ENCODE peak calls at places on chromosomes 2 and 18, in six cellular contexts. J is spleen, K is PC-3, I is A549, Q is AG04450, U is AG09309. W is an unnamed sample.

GRCh38 chr2:182852787-182853186 is 13.7 kb downstream of the FRZB start:
- DNase-seq in J (no peak), K (no peak), I (no peak), Q (no peak), U (no peak), W (no peak)

GRCh38 chr2:133674433-133675331 is 106.4 kb upstream of the NCKAP5 start:
- DNase-seq in J (no peak), K (peak; percentile 68), I (peak; percentile 43), Q (peak; percentile 80), U (peak; percentile 73), W (peak; percentile 74)

GRCh38 chr2:234364718-234365117 is 132.2 kb downstream of the ARL4C start:
- DNase-seq in J (no peak), K (no peak), I (no peak), Q (no peak), U (no peak), W (peak; percentile 47)

GRCh38 chr2:176555781-176556180 is 286.5 kb downstream of the MTX2 start:
- DNase-seq in J (no peak), K (peak; percentile 48), I (no peak), Q (no peak), U (no peak), W (no peak)

GRCh38 chr2:141399270-141399669 is 731.5 kb downstream of the LRP1B start:
- DNase-seq in J (no peak), K (peak; percentile 57), I (peak; percentile 36), Q (no peak), U (no peak), W (peak; percentile 13)

GRCh38 chr2:178306351-178307073 is 112.2 kb downstream of the OSBPL6 start:
- DNase-seq in J (no peak), K (peak; percentile 67), I (peak; percentile 62), Q (no peak), U (no peak), W (peak; percentile 52)

GRCh38 chr18:61470111-61470673 is 137.0 kb downstream of the CDH20 start:
- DNase-seq in J (no peak), K (no peak), I (no peak), Q (no peak), U (no peak), W (no peak)

GRCh38 chr18:66136039-66136438 is 385.2 kb downstream of the CDH7 start:
- DNase-seq in J (no peak), K (no peak), I (no peak), Q (no peak), U (no peak), W (no peak)

GRCh38 chr18:57585421-57585820 is 1.1 kb downstream of the FECH start:
- DNase-seq in J (no peak), K (peak; percentile 34), I (peak; percentile 18), Q (no peak), U (no peak), W (no peak)

GRCh38 chr2:229492034-229492433 is 220.9 kb upstream of the PID1 start:
- DNase-seq in J (no peak), K (no peak), I (no peak), Q (no peak), U (no peak), W (no peak)

GRCh38 chr2:70069049-70069448 is 18.2 kb upstream of the PCBP1 start:
- DNase-seq in J (no peak), K (no peak), I (no peak), Q (no peak), U (no peak), W (peak; percentile 19)

GRCh38 chr2:234286956-234287355 is 209.9 kb downstream of the ARL4C start:
- DNase-seq in J (no peak), K (no peak), I (no peak), Q (no peak), U (no peak), W (no peak)

GRCh38 chr2:191786694-191787093 is 60.2 kb downstream of the CAVIN2 start:
- DNase-seq in J (no peak), K (no peak), I (no peak), Q (no peak), U (no peak), W (no peak)

GRCh38 chr2:240225660-240226475 is 85.4 kb upstream of the OTOS start:
- DNase-seq in J (no peak), K (peak; percentile 29), I (no peak), Q (no peak), U (no peak), W (no peak)

GRCh38 chr2:113974727-113975126 is 84.8 kb downstream of the ACTR3 start:
- DNase-seq in J (no peak), K (no peak), I (no peak), Q (no peak), U (no peak), W (no peak)

GRCh38 chr2:223460774-223461211 is 141.4 kb downstream of the SCG2 start:
- DNase-seq in J (no peak), K (peak; percentile 72), I (peak; percentile 37), Q (no peak), U (no peak), W (peak; percentile 73)

GRCh38 chr18:53004798-53005197 is 664.8 kb downstream of the DCC start:
- DNase-seq in J (no peak), K (peak; percentile 4), I (no peak), Q (no peak), U (no peak), W (no peak)

GRCh38 chr2:232483296-232483922 is 4.2 kb downstream of the ECEL1 start:
- DNase-seq in J (peak; percentile 57), K (no peak), I (no peak), Q (no peak), U (no peak), W (no peak)

GRCh38 chr2:85697096-85697495 is 2.9 kb downstream of the GNLY start:
- DNase-seq in J (no peak), K (no peak), I (no peak), Q (no peak), U (no peak), W (no peak)

GRCh38 chr2:204608261-204608660 is 63.0 kb downstream of the PARD3B start:
- DNase-seq in J (no peak), K (no peak), I (no peak), Q (peak; percentile 11), U (peak; percentile 8), W (peak; percentile 55)

GRCh38 chr2:189783451-189783926 is 650 bp downstream of the ORMDL1 start:
- DNase-seq in J (no peak), K (peak; percentile 31), I (no peak), Q (no peak), U (no peak), W (peak; percentile 54)

GRCh38 chr2:30379481-30379880 is 67.6 kb upstream of the LCLAT1 start:
- DNase-seq in J (no peak), K (no peak), I (no peak), Q (no peak), U (no peak), W (no peak)

GRCh38 chr2:231671617-231672350 is 36.5 kb upstream of the PTMA start:
- DNase-seq in J (peak; percentile 91), K (no peak), I (no peak), Q (no peak), U (no peak), W (no peak)

GRCh38 chr2:12488365-12488972 is 228.3 kb upstream of the TRIB2 start:
- DNase-seq in J (peak; percentile 79), K (no peak), I (no peak), Q (no peak), U (no peak), W (no peak)

GRCh38 chr2:143575340-143575739 is 446.1 kb downstream of the ARHGAP15 start:
- DNase-seq in J (no peak), K (peak; percentile 36), I (peak; percentile 16), Q (no peak), U (no peak), W (peak; percentile 18)
- TF ChIP-seq CTCF in J (no peak), K (peak; percentile 64), I (peak; percentile 38), Q (peak; percentile 62), U (peak; percentile 50), W (peak; percentile 64)

DNA sequence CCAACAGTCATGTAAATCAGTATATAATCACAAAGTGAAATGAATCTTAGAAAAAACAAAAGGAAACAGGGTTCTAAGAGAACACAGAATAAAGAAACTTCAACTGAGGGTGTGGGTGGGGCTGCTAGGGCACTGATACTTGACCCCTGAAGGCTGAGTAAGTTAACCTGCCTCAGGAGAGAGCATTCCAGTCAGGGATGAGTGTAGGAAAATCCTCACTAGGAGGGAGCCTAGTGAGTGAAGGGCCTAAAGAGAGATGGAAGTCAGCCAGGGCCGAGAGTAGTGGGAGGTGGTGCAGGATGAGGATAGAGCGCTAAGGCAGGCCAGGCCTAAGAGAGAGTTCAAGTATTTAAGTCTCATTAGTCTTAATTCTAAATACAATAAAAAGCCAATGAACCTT is 342.6 kb downstream of the SATB2 start:
- DNase-seq in J (no peak), K (no peak), I (no peak), Q (no peak), U (no peak), W (no peak)
- TF ChIP-seq CTCF in J (no peak), K (no peak), I (no peak), Q (no peak), U (no peak), W (no peak)

GRCh38 chr2:197358927-197359326 is 48.3 kb upstream of the ANKRD44 start:
- DNase-seq in J (no peak), K (peak; percentile 18), I (no peak), Q (no peak), U (no peak), W (no peak)

GRCh38 chr2:197353393-197354168 is 43.0 kb upstream of the ANKRD44 start:
- DNase-seq in J (no peak), K (no peak), I (no peak), Q (no peak), U (no peak), W (no peak)

GRCh38 chr2:197354169-197354558 is 43.6 kb upstream of the ANKRD44 start:
- DNase-seq in J (no peak), K (no peak), I (no peak), Q (no peak), U (no peak), W (no peak)

GRCh38 chr2:197357986-197358385 is 47.4 kb upstream of the ANKRD44 start:
- DNase-seq in J (no peak), K (no peak), I (no peak), Q (no peak), U (no peak), W (no peak)

GRCh38 chr2:197356136-197356535 is 45.6 kb upstream of the ANKRD44 start:
- DNase-seq in J (no peak), K (peak; percentile 33), I (peak; percentile 22), Q (no peak), U (no peak), W (no peak)
- TF ChIP-seq CTCF in J (peak; percentile 12), K (peak; percentile 57), I (peak; percentile 23), Q (peak; percentile 58), U (peak; percentile 36), W (peak; percentile 43)

GRCh38 chr2:61966087-61966727 is 60.7 kb downstream of the COMMD1 start:
- DNase-seq in J (no peak), K (no peak), I (no peak), Q (no peak), U (no peak), W (no peak)
- TF ChIP-seq CTCF in J (no peak), K (no peak), I (no peak), Q (no peak), U (no peak), W (no peak)

W was measured in fibroblast of villous mesenchyme.